ENCODE peak calls at places on chromosomes 2 and 18, in four cellular contexts. Q, P, C and K are unnamed samples. For H3K9me3, the result is how much of the 10 kb centered on the place peaks cover.

GRCh38 chr2:191202209-191202721 is 42.9 kb upstream of the MYO1B start:
- DNase-seq in Q (peak), P (peak), C (no peak), K (peak)

GRCh38 chr2:12267042-12267441 is 449.7 kb upstream of the TRIB2 start:
- DNase-seq in P (no peak), C (no peak), Q (no peak), K (no peak)

GRCh38 chr2:129741623-129742022 is 237.8 kb upstream of the RAB6C start:
- DNase-seq in P (no peak), C (no peak), Q (no peak), K (no peak)

GRCh38 chr2:10038123-10038522 is 5.2 kb upstream of the KLF11 start:
- DNase-seq in P (no peak), Q (no peak), C (no peak), K (no peak)

GRCh38 chr18:51897884-51898283 is 442.1 kb upstream of the DCC start:
- DNase-seq in C (peak), P (no peak), Q (peak), K (no peak)

GRCh38 chr2:26770986-26771586 is 7.0 kb downstream of the SLC35F6 start:
- DNase-seq in C (no peak), Q (peak), P (peak), K (peak)

GRCh38 chr2:158970522-158970855 is 2.0 kb downstream of the TANC1 start:
- DNase-seq in P (no peak), Q (peak), C (no peak), K (no peak)

GRCh38 chr2:124145982-124146381 is 120.9 kb downstream of the CNTNAP5 start:
- DNase-seq in C (no peak), P (no peak), Q (no peak), K (no peak)

GRCh38 chr18:8800445-8800844 is 95.1 kb downstream of the MTCL1 start:
- DNase-seq in P (peak), C (no peak), Q (peak), K (peak)

GRCh38 chr2:203340791-203341487 is 12.7 kb downstream of the ABI2 start:
- DNase-seq in Q (peak), C (no peak), P (peak), K (peak)

GRCh38 chr18:36808681-36809080 is 20.1 kb downstream of the TPGS2 start:
- DNase-seq in Q (no peak), P (no peak), C (no peak), K (no peak)

GRCh38 chr2:60212174-60212945 is 341.1 kb downstream of the BCL11A start:
- DNase-seq in C (no peak), Q (no peak), P (no peak), K (no peak)

GRCh38 chr2:72576861-72577260 is 249.0 kb downstream of the EXOC6B start:
- DNase-seq in Q (no peak), C (no peak), P (peak), K (no peak)

GRCh38 chr2:71070294-71071025 is 2.0 kb downstream of the NAGK start:
- DNase-seq in Q (peak), C (no peak), P (peak), K (no peak)

GRCh38 chr2:3345621-3346020 is 32.0 kb downstream of the EIPR1 start:
- DNase-seq in Q (no peak), P (no peak), C (no peak), K (no peak)

GRCh38 chr2:3633089-3633981 is 24.7 kb upstream of the ALLC start:
- DNase-seq in Q (peak), P (peak), C (no peak), K (peak)

GRCh38 chr2:105765415-105766299 is 20.9 kb downstream of the NCK2 start:
- DNase-seq in C (no peak), P (no peak), Q (no peak), K (no peak)

GRCh38 chr2:13193075-13193474 is 476.3 kb downstream of the TRIB2 start:
- DNase-seq in C (no peak), Q (no peak), P (peak), K (peak)

GRCh38 chr18:34322365-34323289 is 97.9 kb upstream of the NOL4 start:
- DNase-seq in C (no peak), P (peak), Q (peak), K (peak)

GRCh38 chr2:203730866-203731265 is 24.4 kb downstream of the CD28 start:
- DNase-seq in Q (no peak), P (no peak), C (no peak), K (no peak)

GRCh38 chr2:236675526-236675925 is 105.9 kb downstream of the ACKR3 start:
- DNase-seq in P (no peak), C (no peak), Q (no peak), K (no peak)

GRCh38 chr2:226426292-226426736 is 373.3 kb downstream of the IRS1 start:
- DNase-seq in C (no peak), Q (peak), P (peak), K (no peak)

GRCh38 chr18:8798996-8799395 is 93.6 kb downstream of the MTCL1 start:
- DNase-seq in Q (peak), P (peak), C (no peak), K (no peak)

GRCh38 chr2:238947920-238948710 is 100.2 kb downstream of the TWIST2 start:
- DNase-seq in C (peak), P (peak), Q (peak), K (peak)

GRCh38 chr18:45749918-45750689 is 26.1 kb downstream of the SLC14A1 start:
- DNase-seq in C (no peak), Q (peak), P (no peak), K (no peak)

GRCh38 chr18:45752681-45753080 is 28.7 kb downstream of the SLC14A1 start:
- DNase-seq in P (no peak), C (no peak), Q (no peak), K (no peak)

GRCh38 chr18:45755936-45756335 is 32.0 kb downstream of the SLC14A1 start:
- DNase-seq in Q (peak), C (no peak), P (peak), K (peak)

GRCh38 chr18:45757005-45757404 is 33.0 kb downstream of the SLC14A1 start:
- DNase-seq in Q (no peak), P (no peak), C (no peak), K (no peak)

GRCh38 chr18:45753251-45753650 is 29.3 kb downstream of the SLC14A1 start:
- DNase-seq in Q (no peak), P (no peak), C (no peak), K (no peak)
- H3K4me3 ChIP-seq in Q (no peak), P (no peak), C (no peak), K (no peak)

DNA sequence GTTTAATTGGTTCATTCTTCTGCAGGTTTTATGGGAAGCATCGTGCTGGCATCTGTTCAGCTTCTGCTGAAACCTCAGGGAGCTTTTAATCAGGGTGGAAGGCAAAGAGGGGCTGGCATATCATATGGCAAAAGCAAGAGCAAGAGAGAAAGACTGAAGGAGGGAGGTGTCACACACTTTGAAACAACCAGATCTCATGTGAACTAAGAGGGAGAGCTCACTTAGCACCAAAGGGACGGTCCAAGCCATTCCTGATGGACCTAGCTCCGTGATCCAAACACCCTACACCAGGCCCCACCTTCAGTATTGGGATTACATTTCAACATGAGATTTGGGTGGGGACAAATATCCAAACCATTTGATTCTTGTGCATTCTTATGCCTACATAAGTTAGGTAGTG is 563.1 kb downstream of the SPAG16 start:
- DNase-seq in P (no peak), Q (no peak), C (no peak), K (no peak)
- H3K9me3 ChIP-seq in P (under half), Q (under half), C (under half), K (under half)

GRCh38 chr2:25365241-25365640 is 23.5 kb upstream of the DNMT3A start:
- DNase-seq in C (no peak), P (no peak), Q (peak), K (peak)

GRCh38 chr2:25362049-25362563 is 20.4 kb upstream of the DNMT3A start:
- DNase-seq in C (peak), Q (peak), P (peak), K (peak)

GRCh38 chr2:25363733-25364132 is 22.0 kb upstream of the DNMT3A start:
- DNase-seq in P (no peak), Q (no peak), C (no peak), K (no peak)

GRCh38 chr2:25361261-25362048 is 19.7 kb upstream of the DNMT3A start:
- DNase-seq in Q (no peak), C (no peak), P (no peak), K (no peak)

DNA sequence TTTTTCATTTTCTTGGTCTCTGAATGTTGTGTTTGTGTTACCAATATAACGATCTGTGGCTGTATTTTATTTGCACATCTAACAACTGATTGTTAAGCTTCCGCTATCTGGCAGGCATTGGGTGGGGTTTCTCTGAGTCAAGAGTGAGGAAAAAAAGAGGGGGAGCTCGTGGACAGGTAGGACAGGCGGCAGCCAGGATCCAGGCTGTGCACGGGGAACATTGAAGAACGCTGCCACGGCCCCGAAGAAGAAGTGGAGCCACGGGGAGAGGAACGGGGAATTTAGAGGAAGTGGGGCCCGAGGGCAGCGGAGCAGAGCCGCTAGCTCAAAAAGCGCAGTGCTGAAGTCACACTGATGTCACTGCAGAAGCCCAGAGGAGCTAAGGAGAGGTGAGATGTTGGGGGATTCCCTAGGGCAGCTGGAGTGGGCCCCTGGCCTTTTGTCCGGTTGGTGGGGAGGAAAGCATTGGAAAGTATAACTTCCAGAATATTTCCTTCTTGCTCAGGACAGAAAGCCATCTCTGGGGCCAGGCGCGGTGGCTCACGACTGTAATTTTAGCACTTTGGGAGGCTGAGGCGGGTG is 20.9 kb upstream of the DNMT3A start:
- DNase-seq in P (no peak), Q (peak), C (no peak), K (no peak)
- H3K4me3 ChIP-seq in P (peak), Q (peak), C (peak), K (peak)

GRCh38 chr2:240269886-240270285 is 129.4 kb upstream of the OTOS start:
- DNase-seq in C (peak), P (no peak), Q (no peak), K (no peak)
- H3K9me3 ChIP-seq in C (under half), P (under half), Q (under half), K (under half)